ENCODE peak calls at places on chromosomes 6 and 20, in five cellular contexts. K is T-helper 17 cell; G is T-cell; P is upper lobe of right lung; F is activated CD8-positive, alpha-beta T cell treated with anti-CD3 and anti-CD28 coated beads for 36 hours. L is an unnamed sample.
A peak's percentile ranks its signal among the peaks of the same experiment; 100 is the strongest.

GRCh38 chr20:10925767-10926166 is 252.0 kb upstream of the JAG1 start:
- ATAC-seq in K (no peak), G (no peak), P (no peak), F (no peak), L (no peak)

GRCh38 chr20:35568645-35569044 is 26.8 kb downstream of the ERGIC3 start:
- ATAC-seq in K (no peak), G (no peak), P (peak; percentile 36), F (no peak), L (peak; percentile 65)

GRCh38 chr6:3390698-3391097 is 66.2 kb downstream of the SLC22A23 start:
- ATAC-seq in K (no peak), G (no peak), P (no peak), F (no peak), L (no peak)

GRCh38 chr6:74942130-74942529 is 263.7 kb downstream of the COL12A1 start:
- ATAC-seq in K (no peak), G (no peak), P (no peak), F (no peak), L (no peak)

GRCh38 chr6:26086214-26086613 is 1.0 kb upstream of the HFE start:
- ATAC-seq in K (peak; percentile 97), G (peak; percentile 99), P (no peak), F (peak; percentile 90), L (no peak)

GRCh38 chr6:166341464-166341863 is 881 bp downstream of the SFT2D1 start:
- ATAC-seq in K (peak; percentile 53), G (peak; percentile 69), P (no peak), F (peak; percentile 12), L (no peak)

GRCh38 chr6:133855994-133856393 is 32.9 kb upstream of the TCF21 start:
- ATAC-seq in K (no peak), G (no peak), P (no peak), F (no peak), L (no peak)

GRCh38 chr20:59291740-59292139 is 8.7 kb upstream of the EDN3 start:
- ATAC-seq in K (no peak), G (no peak), P (no peak), F (no peak), L (no peak)

GRCh38 chr6:42135722-42136121 is 6.7 kb downstream of the C6orf132 start:
- ATAC-seq in K (no peak), G (no peak), P (no peak), F (no peak), L (no peak)

GRCh38 chr6:33710296-33711121 is 991 bp downstream of the UQCC2 start:
- ATAC-seq in K (no peak), G (no peak), P (no peak), F (no peak), L (no peak)

GRCh38 chr20:56385130-56385529 is 6.9 kb downstream of the AURKA start:
- ATAC-seq in K (no peak), G (no peak), P (peak; percentile 65), F (no peak), L (no peak)